ENCODE peak calls at places on chromosomes 7 and 10, in five cellular contexts. N, P, G, O and Z are unnamed samples.

GRCh38 chr10:132349766-132350165 is 17.8 kb downstream of the LRRC27 start:
- DNase-seq in N (no peak), P (no peak), G (no peak), O (no peak), Z (no peak)

GRCh38 chr10:24207781-24208611 is 942 bp upstream of the KIAA1217 start:
- DNase-seq in N (no peak), P (peak; percentile 51), G (no peak), O (no peak), Z (no peak)

GRCh38 chr10:99595770-99596465 is 24.3 kb downstream of the SLC25A28 start:
- DNase-seq in N (no peak), P (peak; percentile 36), G (peak; percentile 46), O (no peak), Z (no peak)

GRCh38 chr10:132185601-132186487 is 904 bp upstream of the DPYSL4 start:
- DNase-seq in N (peak; percentile 7), P (peak; percentile 84), G (peak; percentile 62), O (peak; percentile 12), Z (peak; percentile 42)

GRCh38 chr10:124743188-124744046 is 761 bp downstream of the FAM53B start:
- DNase-seq in N (no peak), P (peak; percentile 63), G (no peak), O (no peak), Z (peak; percentile 47)

GRCh38 chr10:52443419-52444388 is 129.6 kb downstream of the DKK1 start:
- DNase-seq in N (peak; percentile 57), P (no peak), G (no peak), O (peak; percentile 87), Z (peak; percentile 98)

GRCh38 chr10:127553431-127553830 is 4.3 kb downstream of the NPS start:
- DNase-seq in N (no peak), P (no peak), G (no peak), O (no peak), Z (no peak)

GRCh38 chr7:148110097-148110868 is 480.3 kb upstream of the C7orf33 start:
- DNase-seq in N (no peak), P (peak; percentile 17), G (peak; percentile 47), O (no peak), Z (no peak)

GRCh38 chr7:578386-578785 is 58.7 kb upstream of the PDGFA start:
- DNase-seq in N (no peak), P (no peak), G (no peak), O (no peak), Z (no peak)

GRCh38 chr7:41333506-41333905 is 369.4 kb downstream of the INHBA start:
- DNase-seq in N (no peak), P (no peak), G (no peak), O (peak; percentile 87), Z (no peak)

GRCh38 chr10:130859427-130859826 is 452.1 kb downstream of the TCERG1L start:
- DNase-seq in N (no peak), P (no peak), G (no peak), O (no peak), Z (no peak)

GRCh38 chr7:134420509-134421125 is 38.3 kb downstream of the AKR1B1 start:
- DNase-seq in N (peak; percentile 23), P (peak; percentile 66), G (peak; percentile 59), O (peak; percentile 55), Z (peak; percentile 55)

DNA sequence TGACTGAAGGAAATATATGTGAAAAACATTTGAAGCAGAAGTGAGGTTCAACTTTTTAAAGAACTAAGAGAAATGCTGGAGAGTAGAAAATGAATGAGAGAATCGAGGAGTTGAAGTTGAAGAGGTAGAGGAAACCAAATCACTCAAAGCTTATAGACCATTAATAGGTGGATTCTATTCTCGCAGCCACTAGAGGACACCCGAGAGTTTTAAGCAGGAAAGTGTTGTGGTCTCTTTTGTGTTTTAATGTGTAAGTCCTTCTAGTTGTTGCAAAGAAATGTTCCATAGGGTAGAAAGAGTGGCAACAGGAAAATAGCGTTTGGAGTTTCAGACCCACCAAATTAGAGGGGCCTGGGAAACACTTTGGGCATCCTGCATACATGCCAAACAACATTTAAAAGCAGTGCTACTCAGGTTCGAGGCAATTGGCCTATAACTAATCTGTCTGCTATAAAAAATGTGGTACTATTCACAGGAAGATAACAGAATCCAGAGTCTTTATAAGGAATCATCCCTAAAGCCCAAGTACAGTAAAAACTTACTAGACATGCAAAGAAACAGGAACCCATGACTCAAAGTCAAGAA is 75.3 kb upstream of the TAS2R16 start:
- DNase-seq in N (peak; percentile 32), P (peak; percentile 38), G (no peak), O (no peak), Z (no peak)
- TF ChIP-seq CTCF in N (peak; percentile 69), P (peak; percentile 62), G (peak; percentile 74), O (peak; percentile 3), Z (peak; percentile 54)

DNA sequence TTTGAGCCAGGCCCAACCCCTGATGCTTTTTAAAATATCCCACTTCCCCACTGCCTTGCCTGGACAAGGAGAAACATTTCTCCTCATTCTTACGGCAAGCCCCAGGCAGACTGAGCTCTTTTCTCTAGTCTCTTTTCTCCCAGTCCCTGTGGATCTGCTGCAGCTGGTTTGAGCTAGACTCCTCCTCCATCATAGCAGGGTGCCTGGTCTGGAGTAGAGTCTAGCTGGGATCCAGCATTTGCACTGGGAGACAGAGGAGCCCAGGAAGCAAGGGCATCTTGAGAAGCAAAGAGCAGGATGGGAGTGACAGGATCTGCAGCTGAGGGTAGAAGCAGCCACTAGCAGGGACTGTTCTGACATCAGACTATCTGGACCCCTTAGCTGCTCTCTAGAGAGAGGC is 562.3 kb upstream of the COBL start:
- DNase-seq in N (no peak), P (peak; percentile 26), G (peak; percentile 31), O (no peak), Z (no peak)
- H2AFZ ChIP-seq in N (no peak overlapping the region), P (peak overlapping the region; percentile 98), G (no peak overlapping the region), O (no peak overlapping the region), Z (no peak overlapping the region)

GRCh38 chr7:112550468-112551060 is 69.8 kb downstream of the LSMEM1 start:
- DNase-seq in N (peak; percentile 56), P (peak; percentile 42), G (no peak), O (peak; percentile 71), Z (peak; percentile 60)

GRCh38 chr7:112556633-112557032 is 75.8 kb downstream of the LSMEM1 start:
- DNase-seq in N (no peak), P (no peak), G (no peak), O (peak; percentile 3), Z (peak; percentile 93)

GRCh38 chr7:112554591-112554990 is 73.8 kb downstream of the LSMEM1 start:
- DNase-seq in N (no peak), P (no peak), G (no peak), O (no peak), Z (no peak)
- TF ChIP-seq CTCF in N (no peak), P (peak; percentile 14), G (peak; percentile 24), O (peak; percentile 20), Z (no peak)

GRCh38 chr10:44909910-44910309 is 1.2 kb upstream of the TMEM72 start:
- DNase-seq in N (no peak), P (no peak), G (no peak), O (no peak), Z (no peak)

GRCh38 chr10:44911081-44911540 is at the start of gene TMEM72:
- DNase-seq in N (no peak), P (peak; percentile 73), G (peak; percentile 52), O (no peak), Z (no peak)

GRCh38 chr10:44911951-44912350 is 814 bp downstream of the TMEM72 start:
- DNase-seq in N (no peak), P (no peak), G (no peak), O (no peak), Z (no peak)

GRCh38 chr10:44914891-44915290 is 3.8 kb downstream of the TMEM72 start:
- DNase-seq in N (no peak), P (no peak), G (no peak), O (no peak), Z (no peak)

GRCh38 chr10:44913312-44914079 is 2.4 kb downstream of the TMEM72 start:
- DNase-seq in N (no peak), P (no peak), G (no peak), O (no peak), Z (no peak)
- H2AFZ ChIP-seq in N (no peak overlapping the region), P (no peak overlapping the region), G (no peak overlapping the region), O (no peak overlapping the region), Z (no peak overlapping the region)

GRCh38 chr10:116827214-116827671 is 22.1 kb upstream of the ENO4 start:
- DNase-seq in N (no peak), P (no peak), G (no peak), O (no peak), Z (no peak)
- TF ChIP-seq CTCF in N (peak; percentile 28), P (peak; percentile 34), G (peak; percentile 47), O (peak; percentile 12), Z (peak; percentile 20)

GRCh38 chr10:89163265-89163995 is 43.7 kb downstream of the CH25H start:
- DNase-seq in N (no peak), P (no peak), G (no peak), O (no peak), Z (peak; percentile 91)
- H2AFZ ChIP-seq in N (no peak overlapping the region), P (no peak overlapping the region), G (no peak overlapping the region), O (no peak overlapping the region), Z (peak overlapping the region; percentile 76)

GRCh38 chr10:108112218-108112617 is 947.7 kb upstream of the SORCS1 start:
- DNase-seq in N (no peak), P (peak; percentile 16), G (no peak), O (no peak), Z (peak; percentile 8)
- TF ChIP-seq CTCF in N (peak; percentile 3), P (peak; percentile 54), G (peak; percentile 74), O (no peak), Z (peak; percentile 47)

DNA sequence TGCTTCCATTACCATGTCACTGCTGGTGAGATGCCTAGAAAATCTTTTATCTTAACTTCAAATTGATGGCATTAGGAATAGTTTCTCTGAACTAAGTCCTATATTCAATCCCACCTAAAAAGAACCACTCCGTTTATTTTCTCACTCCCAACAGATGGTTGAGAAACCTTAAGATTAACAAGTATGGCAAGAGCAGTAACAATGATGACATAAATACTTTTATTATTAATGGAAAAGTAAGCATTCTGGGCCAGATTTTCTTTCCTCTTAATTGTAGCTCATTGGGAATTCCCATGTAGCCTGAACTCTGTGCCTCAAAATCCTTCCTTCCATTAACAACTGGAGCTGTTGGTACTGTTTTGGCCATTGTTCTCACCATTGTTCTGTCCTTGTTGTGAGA is 21.1 kb upstream of the FAM13C start:
- DNase-seq in N (no peak), P (peak; percentile 72), G (no peak), O (peak; percentile 54), Z (no peak)
- H2AFZ ChIP-seq in N (no peak overlapping the region), P (no peak overlapping the region), G (no peak overlapping the region), O (no peak overlapping the region), Z (no peak overlapping the region)

GRCh38 chr10:133608855-133609254 is 17.7 kb downstream of the FRG2B start:
- DNase-seq in N (no peak), P (no peak), G (no peak), O (no peak), Z (peak; percentile 11)
- TF ChIP-seq CTCF in N (no peak), P (peak; percentile 27), G (no peak), O (peak; percentile 35), Z (peak; percentile 57)